ENCODE peak calls at places on chromosome 13, in six cellular contexts. G is neural progenitor cell; S is IMR-90; M is CD4-positive, alpha-beta memory T cell; R is adrenal gland; J is transverse colon. A is an unnamed sample.

GRCh38 chr13:26558074-26558805 is 757 bp downstream of the WASF3 start:
- DNase-seq in M (no peak), J (no peak), G (peak; percentile 70), S (peak; percentile 13), R (peak; percentile 35), A (no peak)

GRCh38 chr13:111548805-111549204 is 228.4 kb downstream of the TEX29 start:
- DNase-seq in G (no peak), S (no peak), M (no peak), J (no peak), R (no peak), A (no peak)

GRCh38 chr13:112448621-112449544 is 72.7 kb downstream of the SPACA7 start:
- DNase-seq in J (no peak), S (no peak), G (no peak), M (no peak), R (peak; percentile 1), A (no peak)

GRCh38 chr13:112067121-112067741 is at the start of gene SOX1:
- DNase-seq in J (no peak), M (no peak), G (peak; percentile 87), R (no peak), S (no peak), A (no peak)

GRCh38 chr13:77372275-77372674 is 45.4 kb upstream of the MYCBP2 start:
- DNase-seq in G (no peak), R (no peak), J (no peak), M (no peak), S (no peak), A (no peak)

GRCh38 chr13:101869553-101869952 is 417.1 kb downstream of the ITGBL1 start:
- DNase-seq in J (no peak), R (no peak), G (no peak), M (no peak), S (peak; percentile 3), A (no peak)

GRCh38 chr13:87172166-87172825 is 498.9 kb upstream of the SLITRK5 start:
- DNase-seq in S (no peak), M (no peak), R (no peak), J (no peak), G (peak; percentile 24), A (no peak)

GRCh38 chr13:95644611-95645052 is at the start of gene DZIP1:
- DNase-seq in M (no peak), J (peak; percentile 65), R (peak; percentile 74), S (peak; percentile 83), G (peak; percentile 94), A (no peak)

GRCh38 chr13:34864650-34865049 is 77.4 kb upstream of the NBEA start:
- DNase-seq in G (no peak), S (no peak), J (no peak), M (no peak), R (no peak), A (peak; percentile 95)

GRCh38 chr13:26880741-26881140 is 120.2 kb upstream of the GPR12 start:
- DNase-seq in R (no peak), M (no peak), J (no peak), S (peak; percentile 2), G (no peak), A (no peak)

GRCh38 chr13:26502826-26503225 is 54.7 kb upstream of the WASF3 start:
- DNase-seq in M (no peak), R (no peak), G (peak; percentile 40), J (no peak), S (peak; percentile 96), A (no peak)

GRCh38 chr13:112251930-112252585 is 124.1 kb upstream of the SPACA7 start:
- DNase-seq in J (no peak), M (no peak), S (no peak), R (no peak), G (no peak), A (no peak)

GRCh38 chr13:27619711-27620376 is 485 bp downstream of the LNX2 start:
- DNase-seq in R (peak; percentile 53), M (peak; percentile 47), J (peak; percentile 57), G (no peak), S (peak; percentile 21), A (no peak)

GRCh38 chr13:109884462-109884861 is 98.1 kb upstream of the IRS2 start:
- DNase-seq in R (no peak), S (no peak), M (no peak), J (no peak), G (no peak), A (no peak)

GRCh38 chr13:93361703-93362102 is 135.1 kb downstream of the GPC6 start:
- DNase-seq in M (no peak), R (no peak), G (no peak), J (no peak), S (peak; percentile 21), A (no peak)

GRCh38 chr13:108508263-108508662 is 121.1 kb upstream of the MYO16 start:
- DNase-seq in R (no peak), G (peak; percentile 77), S (peak; percentile 29), J (no peak), M (no peak), A (peak; percentile 5)

GRCh38 chr13:21022694-21023325 is 38.6 kb downstream of the LATS2 start:
- DNase-seq in G (peak; percentile 35), J (no peak), R (peak; percentile 28), S (no peak), M (no peak), A (no peak)

GRCh38 chr13:75365724-75366173 is 116.2 kb downstream of the TBC1D4 start:
- DNase-seq in S (peak; percentile 86), G (no peak), M (no peak), J (no peak), R (no peak), A (no peak)

GRCh38 chr13:80830431-80830830 is 489.5 kb upstream of the SPRY2 start:
- DNase-seq in S (no peak), G (no peak), J (no peak), R (no peak), M (no peak), A (no peak)

GRCh38 chr13:45522571-45522970 is 57.8 kb downstream of the COG3 start:
- DNase-seq in M (no peak), G (no peak), J (no peak), S (peak; percentile 18), R (no peak), A (no peak)
- H3K4me1 ChIP-seq in M (no peaks in the 10 kb centered on the region), G (peaks cover 12% of the 10 kb centered on the region), J (no peaks in the 10 kb centered on the region), S (peaks cover 17% of the 10 kb centered on the region), R (no peaks in the 10 kb centered on the region), A (no peaks in the 10 kb centered on the region)

GRCh38 chr13:83065136-83065535 is 817.1 kb downstream of the SLITRK1 start:
- DNase-seq in M (no peak), R (peak; percentile 23), J (peak; percentile 24), S (peak; percentile 63), G (no peak), A (no peak)
- H3K27ac ChIP-seq in M (no peak overlapping the region), R (no peak overlapping the region), J (no peak overlapping the region), S (no peak overlapping the region), G (no peak overlapping the region), A (no peak overlapping the region)

GRCh38 chr13:33218426-33218825 is 67.1 kb downstream of the STARD13 start:
- DNase-seq in G (no peak), S (no peak), J (no peak), R (no peak), M (no peak), A (no peak)

GRCh38 chr13:33219926-33220325 is 65.6 kb downstream of the STARD13 start:
- DNase-seq in G (no peak), R (no peak), S (no peak), M (no peak), J (no peak), A (no peak)

GRCh38 chr13:33213797-33214196 is 71.8 kb downstream of the STARD13 start:
- DNase-seq in R (no peak), G (peak; percentile 65), J (no peak), M (no peak), S (peak; percentile 65), A (peak; percentile 47)

GRCh38 chr13:33218020-33218419 is 67.5 kb downstream of the STARD13 start:
- DNase-seq in J (no peak), S (peak; percentile 71), M (no peak), G (no peak), R (no peak), A (peak; percentile 48)

DNA sequence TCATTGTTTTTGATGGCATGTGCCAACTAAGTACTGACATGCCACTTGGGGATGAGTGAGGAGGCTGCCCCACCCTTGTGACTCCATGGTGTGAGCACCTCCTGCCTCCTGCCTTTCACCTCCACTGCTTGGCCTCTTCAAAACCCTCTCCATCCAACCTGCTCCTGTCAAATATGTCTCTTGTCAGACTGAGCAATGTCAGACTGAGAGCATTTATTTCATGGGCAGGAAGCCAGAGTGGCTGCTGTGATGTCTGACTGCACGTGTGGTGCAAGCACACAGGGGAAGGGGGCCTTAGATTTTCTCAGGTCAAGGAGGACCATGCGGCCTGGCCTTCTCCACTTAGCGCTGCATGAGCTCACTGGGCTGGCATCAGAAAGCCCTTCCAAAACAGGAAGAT is 68.3 kb downstream of the STARD13 start:
- DNase-seq in J (no peak), M (no peak), G (no peak), R (no peak), S (no peak), A (no peak)
- H3K4me1 ChIP-seq in J (peaks cover 21% of the 10 kb centered on the region), M (no peaks in the 10 kb centered on the region), G (peaks cover 22% of the 10 kb centered on the region), R (peaks cover 5% of the 10 kb centered on the region), S (peaks cover 30% of the 10 kb centered on the region), A (peaks cover 7% of the 10 kb centered on the region)

DNA sequence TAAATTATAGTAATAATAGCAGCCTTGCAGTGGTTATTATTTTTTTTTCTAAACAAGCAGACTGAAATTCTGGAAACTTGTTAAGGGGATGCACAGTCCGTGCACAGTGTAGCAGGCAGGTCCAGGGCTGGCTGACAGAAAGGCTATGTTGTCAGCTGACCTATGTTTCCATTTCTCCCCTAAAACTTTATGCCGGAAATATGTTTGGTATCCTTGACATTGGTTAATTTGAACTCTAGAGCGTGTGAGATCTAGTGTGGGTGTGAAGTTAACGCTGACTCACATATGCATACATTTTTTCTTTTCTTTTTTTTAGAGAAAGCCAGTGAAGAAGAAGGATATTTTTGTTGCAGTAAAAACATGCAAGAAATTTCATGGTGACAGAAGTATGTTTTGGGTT is 76.6 kb downstream of the B3GLCT start:
- DNase-seq in G (no peak), J (no peak), S (no peak), R (no peak), M (no peak), A (no peak)
- H3K27ac ChIP-seq in G (no peak overlapping the region), J (no peak overlapping the region), S (no peak overlapping the region), R (no peak overlapping the region), M (no peak overlapping the region), A (no peak overlapping the region)

DNA sequence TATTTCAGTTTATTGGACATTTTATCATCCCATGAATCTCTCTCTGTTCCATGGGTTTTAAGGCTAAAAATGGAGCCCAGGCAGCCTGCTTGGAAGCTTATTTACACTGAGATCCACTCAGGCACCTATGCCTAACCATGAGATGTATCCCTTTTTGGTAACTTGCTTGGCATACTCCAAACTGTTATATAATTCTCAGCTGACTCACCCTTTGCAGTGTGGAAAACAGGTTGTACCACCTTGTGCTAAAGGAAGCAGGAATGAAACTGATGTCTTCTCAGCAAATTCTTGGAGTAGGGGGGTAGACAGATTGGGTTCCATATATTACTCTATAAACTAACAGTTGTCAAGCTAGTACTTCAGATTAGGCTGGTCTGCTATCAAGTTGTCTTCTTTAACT is 483.6 kb downstream of the KLF5 start:
- DNase-seq in R (no peak), S (no peak), G (no peak), M (no peak), J (no peak), A (no peak)
- H3K4me1 ChIP-seq in R (no peaks in the 10 kb centered on the region), S (no peaks in the 10 kb centered on the region), G (peaks cover 2% of the 10 kb centered on the region), M (no peaks in the 10 kb centered on the region), J (no peaks in the 10 kb centered on the region), A (no peaks in the 10 kb centered on the region)

GRCh38 chr13:23776698-23777570 is 112.3 kb downstream of the MIPEP start:
- DNase-seq in R (no peak), G (no peak), S (no peak), J (no peak), M (no peak), A (no peak)
- H3K27ac ChIP-seq in R (no peak overlapping the region), G (no peak overlapping the region), S (peak overlapping the region; percentile 94), J (no peak overlapping the region), M (no peak overlapping the region), A (no peak overlapping the region)

A was measured in small intestine.